ENCODE peak calls at places on chromosome 4, in nine cellular contexts. U, F, Z, J, V, X, M, Y and Q are unnamed samples.

GRCh38 chr4:87805971-87806370 is 6.6 kb downstream of the IBSP start:
- DNase-seq in V (peak), Z (peak), J (no peak), Y (peak), U (peak), X (no peak), F (no peak), M (no peak), Q (no peak)

GRCh38 chr4:40763228-40763716 is 13.5 kb downstream of the NSUN7 start:
- DNase-seq in Z (no peak), V (peak), U (peak), M (no peak), J (no peak), Y (no peak), F (no peak), X (no peak), Q (no peak)

GRCh38 chr4:8195431-8195830 is 3.7 kb upstream of the SH3TC1 start:
- DNase-seq in F (no peak), J (no peak), Y (no peak), U (no peak), Z (no peak), V (no peak), X (no peak), M (no peak), Q (no peak)

GRCh38 chr4:89142691-89143669 is 31.6 kb downstream of the TIGD2 start:
- DNase-seq in Y (no peak), V (no peak), F (no peak), Z (no peak), X (no peak), M (no peak), J (no peak), U (no peak), Q (no peak)

GRCh38 chr4:26583538-26583864 is 383 bp upstream of the TBC1D19 start:
- DNase-seq in U (no peak), J (no peak), M (no peak), V (no peak), Y (no peak), F (no peak), Z (no peak), X (no peak), Q (no peak)

GRCh38 chr4:168524006-168524405 is 27.2 kb downstream of the PALLD start:
- DNase-seq in Y (no peak), X (no peak), V (peak), J (no peak), F (no peak), Z (peak), U (peak), M (no peak), Q (peak)

GRCh38 chr4:73777612-73778011 is 37.2 kb downstream of the CXCL8 start:
- DNase-seq in M (no peak), V (peak), U (peak), Y (no peak), Z (peak), X (no peak), F (no peak), J (no peak), Q (no peak)

GRCh38 chr4:38605794-38606586 is 58.0 kb upstream of the KLF3 start:
- DNase-seq in U (no peak), X (peak), V (no peak), M (no peak), Z (no peak), Y (no peak), J (no peak), F (no peak), Q (no peak)

GRCh38 chr4:153127773-153128494 is 76.3 kb upstream of the TRIM2 start:
- DNase-seq in U (peak), J (peak), Y (peak), M (peak), V (peak), F (peak), Z (peak), X (peak), Q (peak)